ENCODE peak calls at places on chromosomes 5 and 9, in five cellular contexts. One of them, this sample, is unnamed.

GRCh38 chr9:117414906-117415583 is at the start of gene ASTN2:
- DNase-seq in nucleus accumbens: peak
- DNase-seq in RPMI7951: no peak
- DNase-seq in H54: no peak
- DNase-seq in NCI-H2081: no peak
- DNase-seq in this sample: peak

GRCh38 chr5:54384356-54384933 is 71.1 kb upstream of the HSPB3 start:
- DNase-seq in H54: no peak
- DNase-seq in NCI-H2081: no peak
- DNase-seq in RPMI7951: no peak
- DNase-seq in nucleus accumbens: no peak
- DNase-seq in this sample: no peak

GRCh38 chr5:132203464-132203818 is 24.2 kb downstream of the P4HA2 start:
- DNase-seq in NCI-H2081: no peak
- DNase-seq in RPMI7951: peak
- DNase-seq in nucleus accumbens: no peak
- DNase-seq in H54: no peak
- DNase-seq in this sample: no peak

GRCh38 chr5:127440831-127441230 is 76.6 kb upstream of the PRRC1 start:
- DNase-seq in RPMI7951: no peak
- DNase-seq in NCI-H2081: no peak
- DNase-seq in nucleus accumbens: no peak
- DNase-seq in H54: peak
- DNase-seq in this sample: no peak

GRCh38 chr9:10612649-10613398 is at the start of gene PTPRD:
- DNase-seq in RPMI7951: peak
- DNase-seq in H54: peak
- DNase-seq in nucleus accumbens: peak
- DNase-seq in NCI-H2081: peak
- DNase-seq in this sample: peak

GRCh38 chr5:140296289-140296688 is 6.6 kb downstream of the PFDN1 start:
- DNase-seq in H54: no peak
- DNase-seq in RPMI7951: no peak
- DNase-seq in NCI-H2081: no peak
- DNase-seq in nucleus accumbens: no peak
- DNase-seq in this sample: no peak

GRCh38 chr9:36328798-36329411 is 70.7 kb upstream of the GNE start:
- DNase-seq in RPMI7951: peak
- DNase-seq in nucleus accumbens: no peak
- DNase-seq in NCI-H2081: peak
- DNase-seq in H54: peak
- DNase-seq in this sample: no peak

GRCh38 chr5:20497356-20497755 is 509.4 kb upstream of the CDH18 start:
- DNase-seq in H54: no peak
- DNase-seq in nucleus accumbens: no peak
- DNase-seq in NCI-H2081: no peak
- DNase-seq in RPMI7951: no peak
- DNase-seq in this sample: no peak

GRCh38 chr5:103362211-103362610 is 103.6 kb downstream of the MACIR start:
- DNase-seq in NCI-H2081: no peak
- DNase-seq in nucleus accumbens: no peak
- DNase-seq in H54: no peak
- DNase-seq in RPMI7951: no peak
- DNase-seq in this sample: no peak

GRCh38 chr5:81849769-81850367 is 99.0 kb upstream of the SSBP2 start:
- DNase-seq in NCI-H2081: no peak
- DNase-seq in H54: no peak
- DNase-seq in RPMI7951: no peak
- DNase-seq in nucleus accumbens: no peak
- DNase-seq in this sample: no peak

GRCh38 chr5:106423109-106423897 is 1247.4 kb downstream of the EFNA5 start:
- DNase-seq in RPMI7951: no peak
- DNase-seq in H54: no peak
- DNase-seq in nucleus accumbens: no peak
- DNase-seq in NCI-H2081: no peak
- DNase-seq in this sample: no peak

This sample was measured in GM12892.